ENCODE peak calls at places on chromosome 12, in eight cellular contexts. O is adipocyte; R is DND-41; G is hepatocyte; X is stimulated activated CD4-positive, alpha-beta T cell treated with anti-CD3 and anti-CD28 coated beads, Interleukin-1b, Interleukin-23, amount 100 ng/mL, for 1 hour; V is Right ventricle myocardium superior; P is stimulated activated naive B cell treated with anti-CD40 and anti-IgM and Interleukin-4, amounts not matched to agents 10 μg/mL and 1 μg/mL and 100 μg/mL, for 72 hours; E is endothelial cell. W is an unnamed sample.

GRCh38 chr12:96496944-96497343 is 7.6 kb downstream of the CFAP54 start:
- DNase-seq in O (no peak), R (no peak), G (no peak), X (no peak), V (no peak), P (no peak), E (no peak), W (no peak)

GRCh38 chr12:12207746-12208145 is 59.1 kb downstream of the LRP6 start:
- DNase-seq in O (no peak), R (no peak), G (no peak), X (no peak), V (no peak), P (no peak), E (no peak), W (no peak)

GRCh38 chr12:30308010-30308717 is 387.5 kb downstream of the IPO8 start:
- DNase-seq in O (no peak), R (no peak), G (no peak), X (no peak), V (no peak), P (no peak), E (no peak), W (no peak)

GRCh38 chr12:1590083-1590979 is 4.0 kb downstream of the FBXL14 start:
- DNase-seq in O (peak), R (no peak), G (no peak), X (no peak), V (no peak), P (no peak), E (no peak), W (no peak)

GRCh38 chr12:26125451-26126339 is 858 bp upstream of the BHLHE41 start:
- DNase-seq in O (peak), R (peak), G (peak), X (no peak), V (peak), P (peak), E (peak), W (peak)

GRCh38 chr12:57889541-57889989 is 43.0 kb upstream of the CTDSP2 start:
- DNase-seq in O (peak), R (no peak), G (peak), X (no peak), V (peak), P (no peak), E (no peak), W (no peak)

GRCh38 chr12:131914179-131914702 is 14.8 kb upstream of the PUS1 start:
- DNase-seq in O (no peak), R (no peak), G (no peak), X (no peak), V (no peak), P (no peak), E (no peak), W (no peak)

GRCh38 chr12:61915420-61915819 is 344.8 kb upstream of the USP15 start:
- DNase-seq in O (no peak), R (no peak), G (peak), X (no peak), V (no peak), P (no peak), E (no peak), W (peak)

GRCh38 chr12:6752181-6752930 is 585 bp downstream of the MLF2 start:
- DNase-seq in O (peak), R (peak), G (peak), X (no peak), V (no peak), P (no peak), E (peak), W (peak)

GRCh38 chr12:12992418-12993175 is 7.5 kb downstream of the HEBP1 start:
- DNase-seq in O (peak), R (no peak), G (peak), X (no peak), V (peak), P (no peak), E (no peak), W (peak)

GRCh38 chr12:55720071-55720564 is at the start of gene RDH5:
- DNase-seq in O (peak), R (no peak), G (peak), X (no peak), V (peak), P (no peak), E (no peak), W (peak)

GRCh38 chr12:45215419-45216296 is at the start of gene ANO6:
- DNase-seq in O (peak), R (peak), G (peak), X (peak), V (peak), P (peak), E (peak), W (peak)

GRCh38 chr12:112013601-112014402 is 576 bp downstream of the ERP29 start:
- DNase-seq in O (peak), R (peak), G (peak), X (peak), V (peak), P (peak), E (peak), W (peak)

GRCh38 chr12:94762259-94762942 is 112.0 kb upstream of the TMCC3 start:
- DNase-seq in O (no peak), R (no peak), G (no peak), X (no peak), V (no peak), P (no peak), E (no peak), W (no peak)

GRCh38 chr12:4012977-4013968 is 140.1 kb upstream of the PARP11 start:
- DNase-seq in O (no peak), R (no peak), G (no peak), X (no peak), V (no peak), P (no peak), E (no peak), W (no peak)

GRCh38 chr12:3604750-3605638 is 114.0 kb downstream of the PRMT8 start:
- DNase-seq in O (peak), R (no peak), G (no peak), X (no peak), V (peak), P (no peak), E (peak), W (no peak)

GRCh38 chr12:126069549-126070165 is 1004.4 kb downstream of the AACS start:
- DNase-seq in O (peak), R (peak), G (peak), X (peak), V (no peak), P (peak), E (peak), W (peak)

GRCh38 chr12:108697905-108698304 is 33.4 kb downstream of the CORO1C start:
- DNase-seq in O (no peak), R (no peak), G (no peak), X (no peak), V (no peak), P (no peak), E (no peak), W (no peak)

GRCh38 chr12:122366685-122367475 is 55.6 kb downstream of the CLIP1 start:
- DNase-seq in O (peak), R (no peak), G (peak), X (no peak), V (no peak), P (no peak), E (peak), W (peak)

GRCh38 chr12:66832997-66833396 is 154.1 kb upstream of the GRIP1 start:
- DNase-seq in O (no peak), R (no peak), G (no peak), X (no peak), V (no peak), P (no peak), E (no peak), W (no peak)

GRCh38 chr12:25767613-25768012 is 190.9 kb upstream of the RASSF8 start:
- DNase-seq in O (peak), R (no peak), G (no peak), X (no peak), V (no peak), P (no peak), E (no peak), W (no peak)

GRCh38 chr12:54053625-54054441 is at the start of gene HOXC4:
- DNase-seq in O (no peak), R (no peak), G (no peak), X (no peak), V (no peak), P (no peak), E (no peak), W (no peak)